ENCODE peak calls at places on chromosomes 12 and 14, in five cellular contexts. X is IMR-90, U is neuronal stem cell, Z is H1, O is mesenchymal stem cell. Q is an unnamed sample.
A peak's percentile ranks its signal among the peaks of the same experiment; 100 is the strongest.

GRCh38 chr12:46783881-46784280 is 41.9 kb downstream of the SLC38A4 start:
- DNase-seq in O (no peak), U (no peak), X (peak; percentile 43), Z (no peak), Q (no peak)

GRCh38 chr14:24693353-24693737 is 59.4 kb upstream of the GZMB start:
- DNase-seq in U (no peak), X (no peak), Z (no peak), O (no peak), Q (no peak)

GRCh38 chr14:101224356-101225115 is 321.0 kb upstream of the RTL1 start:
- DNase-seq in U (no peak), O (no peak), Z (peak; percentile 45), X (no peak), Q (peak; percentile 26)

GRCh38 chr12:113098428-113099028 is 37.0 kb downstream of the RASAL1 start:
- DNase-seq in O (peak; percentile 54), Z (peak; percentile 97), X (peak; percentile 63), U (peak; percentile 56), Q (peak; percentile 96)

GRCh38 chr12:20646239-20646827 is 48.8 kb upstream of the SLCO1C1 start:
- DNase-seq in U (no peak), X (peak; percentile 60), O (peak; percentile 45), Z (no peak), Q (no peak)

GRCh38 chr12:52182898-52183543 is 8.8 kb downstream of the KRT80 start:
- DNase-seq in U (no peak), X (peak; percentile 59), Z (no peak), O (peak; percentile 59), Q (no peak)

GRCh38 chr14:78983126-78983525 is 813.0 kb downstream of the NRXN3 start:
- DNase-seq in Z (no peak), O (no peak), X (peak; percentile 68), U (no peak), Q (no peak)

GRCh38 chr12:43887397-43887796 is 51.5 kb downstream of the TMEM117 start:
- DNase-seq in X (no peak), O (no peak), Z (no peak), U (no peak), Q (no peak)

GRCh38 chr12:34396006-34396860 is 373.9 kb downstream of the ALG10 start:
- DNase-seq in X (no peak), Z (peak; percentile 3), U (no peak), O (no peak), Q (peak; percentile 13)

GRCh38 chr12:46653311-46653710 is 172.5 kb downstream of the SLC38A4 start:
- DNase-seq in X (no peak), U (no peak), O (no peak), Z (no peak), Q (no peak)

GRCh38 chr14:23539209-23539866 is 12.2 kb downstream of the ZFHX2 start:
- DNase-seq in X (peak; percentile 28), O (peak; percentile 50), U (peak; percentile 78), Z (peak; percentile 79), Q (peak; percentile 85)

GRCh38 chr14:102692334-102692733 is 84.9 kb upstream of the TRAF3 start:
- DNase-seq in Z (no peak), X (no peak), O (no peak), U (no peak), Q (no peak)

GRCh38 chr14:33952541-33952940 is 1.7 kb upstream of the EGLN3 start:
- DNase-seq in X (no peak), U (no peak), Z (no peak), O (no peak), Q (no peak)

GRCh38 chr14:104600141-104600643 is 4.4 kb downstream of the TMEM179 start:
- DNase-seq in Z (no peak), X (no peak), U (no peak), O (no peak), Q (no peak)

GRCh38 chr12:42575717-42576116 is 13.8 kb downstream of the PRICKLE1 start:
- DNase-seq in O (no peak), Z (no peak), U (no peak), X (no peak), Q (no peak)

GRCh38 chr12:113236539-113237354 is 15.5 kb downstream of the TPCN1 start:
- DNase-seq in U (no peak), X (no peak), Z (no peak), O (no peak), Q (no peak)

GRCh38 chr12:40286583-40286982 is 61.8 kb downstream of the LRRK2 start:
- DNase-seq in U (no peak), X (no peak), Z (no peak), O (no peak), Q (no peak)

GRCh38 chr14:64865992-64866391 is 13.7 kb downstream of the SPTB start:
- DNase-seq in O (no peak), U (no peak), Z (no peak), X (no peak), Q (no peak)

GRCh38 chr14:36300337-36300736 is 20.1 kb downstream of the MBIP start:
- DNase-seq in X (peak; percentile 34), U (no peak), Z (no peak), O (peak; percentile 18), Q (no peak)

GRCh38 chr12:52494100-52494499 is 1.0 kb upstream of the KRT6A start:
- DNase-seq in X (no peak), Z (no peak), U (no peak), O (no peak), Q (no peak)

GRCh38 chr14:79395061-79395460 is 816.2 kb downstream of the DIO2 start:
- DNase-seq in U (no peak), O (peak; percentile 12), X (peak; percentile 54), Z (no peak), Q (no peak)

GRCh38 chr12:32644455-32644854 is 34.6 kb upstream of the DNM1L start:
- DNase-seq in X (no peak), Z (no peak), U (no peak), O (no peak), Q (no peak)

GRCh38 chr12:92444763-92445162 is 258.0 kb upstream of the PLEKHG7 start:
- DNase-seq in X (no peak), Z (no peak), O (no peak), U (no peak), Q (no peak)

GRCh38 chr14:104139460-104140212 is 1.2 kb downstream of the KIF26A start:
- DNase-seq in X (no peak), O (no peak), U (no peak), Z (peak; percentile 52), Q (peak; percentile 36)

GRCh38 chr12:68613209-68613904 is 2.7 kb downstream of the RAP1B start:
- DNase-seq in X (no peak), Z (no peak), O (no peak), U (no peak), Q (no peak)

GRCh38 chr14:89899917-89900680 is 54.4 kb downstream of the EFCAB11 start:
- DNase-seq in U (no peak), O (peak; percentile 42), Z (no peak), X (peak; percentile 49), Q (no peak)

GRCh38 chr14:101256266-101256665 is 305.0 kb upstream of the DIO3 start:
- DNase-seq in Z (no peak), U (no peak), X (no peak), O (no peak), Q (no peak)

DNA sequence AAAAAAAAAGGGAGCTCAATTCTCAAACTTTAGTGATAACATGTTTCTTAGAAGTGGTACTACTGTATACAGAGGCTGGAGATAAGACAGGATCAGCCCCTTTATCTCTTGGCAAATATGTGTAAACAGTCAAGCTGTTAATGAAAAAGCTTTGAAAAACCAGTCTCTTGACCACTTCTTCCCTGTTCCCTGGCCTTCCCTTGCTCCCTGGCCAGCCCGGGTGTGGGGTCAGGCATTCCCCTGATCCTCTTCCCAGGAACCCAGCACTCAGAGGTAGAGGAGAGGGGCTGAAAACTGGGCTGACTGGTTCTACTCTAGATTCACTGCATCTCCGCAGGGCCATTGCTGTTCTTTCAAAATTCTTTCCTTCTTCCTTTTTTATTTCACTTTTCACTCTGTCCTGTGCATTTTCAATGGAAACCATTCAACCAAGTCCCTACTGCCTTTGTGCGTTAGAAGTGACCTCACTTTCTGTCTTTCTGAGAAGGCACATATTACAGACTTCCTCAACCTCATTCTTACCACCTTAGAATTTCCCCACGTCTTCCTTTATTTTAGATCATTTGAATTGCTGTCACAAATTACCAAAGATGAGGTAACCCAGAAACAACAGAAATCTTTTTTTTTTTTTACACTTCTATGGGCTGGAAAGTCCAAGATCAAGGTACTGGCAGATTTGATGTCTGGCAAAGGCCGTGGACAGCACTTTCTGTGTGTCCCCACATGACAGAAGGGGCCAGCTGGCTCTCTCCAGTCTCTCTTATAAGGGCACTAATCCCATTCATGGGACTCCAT is 5.7 kb downstream of the GNG2 start:
- DNase-seq in Z (no peak), X (no peak), O (no peak), U (no peak), Q (no peak)
- H3K27ac ChIP-seq in Z (no peak overlapping the region), X (no peak overlapping the region), O (no peak overlapping the region), U (no peak overlapping the region), Q (no peak overlapping the region)

GRCh38 chr12:2053675-2054070 is 886 bp downstream of the CACNA1C start:
- DNase-seq in Z (no peak), O (peak; percentile 43), U (no peak), X (no peak), Q (no peak)

GRCh38 chr12:2057041-2057792 is 4.4 kb downstream of the CACNA1C start:
- DNase-seq in O (peak; percentile 65), U (peak; percentile 85), X (peak; percentile 62), Z (peak; percentile 99), Q (peak; percentile 96)

GRCh38 chr12:2051700-2052625 is 824 bp upstream of the CACNA1C start:
- DNase-seq in X (no peak), O (peak; percentile 23), Z (peak; percentile 58), U (no peak), Q (no peak)

GRCh38 chr12:2052861-2053674 is at the start of gene CACNA1C:
- DNase-seq in O (peak; percentile 66), X (peak; percentile 66), U (peak; percentile 68), Z (peak; percentile 72), Q (peak; percentile 79)

GRCh38 chr12:2054091-2055018 is 1.6 kb downstream of the CACNA1C start:
- DNase-seq in O (peak; percentile 18), U (no peak), X (no peak), Z (no peak), Q (no peak)
- H3K14ac ChIP-seq in O (no peak overlapping the region), U (peak overlapping the region; percentile 95), X (peak overlapping the region; percentile 57), Z (no peak overlapping the region), Q (no peak overlapping the region)

GRCh38 chr12:64682572-64683277 is 72.4 kb downstream of the RASSF3 start:
- DNase-seq in O (peak; percentile 98), Z (no peak), U (peak; percentile 33), X (peak; percentile 93), Q (no peak)
- H3K27ac ChIP-seq in O (no peak overlapping the region), Z (no peak overlapping the region), U (no peak overlapping the region), X (no peak overlapping the region), Q (no peak overlapping the region)

DNA sequence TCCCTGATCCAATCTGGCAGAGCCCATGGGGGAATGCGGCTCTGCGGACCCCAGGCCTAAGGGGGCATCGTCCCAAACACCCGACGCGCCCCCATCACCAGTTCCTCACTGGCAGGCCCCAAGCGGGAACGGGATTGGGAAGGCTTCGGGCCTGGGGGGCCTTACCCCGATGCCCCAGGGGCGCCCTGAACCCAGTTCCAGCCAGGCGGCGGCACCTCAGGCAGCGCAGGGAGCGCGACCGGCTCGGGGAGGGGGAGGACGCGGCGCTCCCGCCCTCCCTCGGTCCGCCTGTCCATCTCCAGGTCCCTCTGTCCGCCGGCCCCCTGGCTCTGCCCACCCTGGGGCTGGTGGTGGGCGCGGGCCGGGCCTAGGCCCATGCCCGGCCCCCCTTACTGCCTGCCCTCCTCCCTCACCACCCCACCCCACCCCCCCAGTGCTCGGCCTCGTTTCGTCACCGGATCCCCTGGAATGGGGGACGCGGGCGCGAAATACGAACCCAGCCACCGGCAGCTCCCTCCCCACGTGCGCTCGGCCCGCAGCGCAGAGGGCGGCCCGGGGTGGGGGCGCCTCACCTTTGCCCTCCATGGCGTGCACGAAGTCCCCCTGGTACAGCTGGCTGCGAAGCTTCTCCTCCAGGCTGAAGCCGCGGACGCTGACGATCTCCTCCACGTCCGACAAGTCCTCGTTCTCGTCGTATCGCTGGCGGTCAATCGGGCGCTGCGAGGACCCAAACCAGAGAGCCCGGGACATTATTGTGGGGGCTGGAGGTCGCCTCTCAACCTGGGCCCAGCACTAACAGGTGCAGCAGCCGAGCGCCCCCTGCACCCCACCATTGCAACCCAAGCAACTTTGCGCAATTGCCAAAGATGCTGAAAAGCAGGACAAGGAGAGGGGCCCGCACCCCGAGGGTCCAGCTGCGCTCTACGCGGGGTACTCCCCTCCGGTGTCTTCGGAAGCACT is 2.3 kb downstream of the KDM2B start:
- DNase-seq in O (peak; percentile 50), X (peak; percentile 21), Z (peak; percentile 76), U (peak; percentile 64), Q (peak; percentile 66)
- H3K14ac ChIP-seq in O (peak overlapping the region; percentile 36), X (peak overlapping the region; percentile 76), Z (no peak overlapping the region), U (peak overlapping the region; percentile 42), Q (peak overlapping the region; percentile 81)